ENCODE peak calls at places on chromosomes 6 and 20, in seven cellular contexts. One of them, this sample, is unnamed.

GRCh38 chr6:2596222-2596621 is 154.5 kb downstream of the MYLK4 start:
- DNase-seq in uterus: no peak
- DNase-seq in LNCaP clone FGC: no peak
- DNase-seq in HS-27A: no peak
- DNase-seq in K562: no peak
- DNase-seq in adipocyte: no peak
- DNase-seq in NCI-H1417: peak
- DNase-seq in this sample: no peak

GRCh38 chr6:140052757-140053729 is 678.6 kb upstream of the CITED2 start:
- DNase-seq in LNCaP clone FGC: no peak
- DNase-seq in adipocyte: peak
- DNase-seq in HS-27A: no peak
- DNase-seq in NCI-H1417: no peak
- DNase-seq in K562: peak
- DNase-seq in uterus: no peak
- DNase-seq in this sample: peak

GRCh38 chr20:47070176-47070575 is 175.5 kb downstream of the EYA2 start:
- DNase-seq in uterus: no peak
- DNase-seq in LNCaP clone FGC: no peak
- DNase-seq in adipocyte: peak
- DNase-seq in NCI-H1417: no peak
- DNase-seq in HS-27A: no peak
- DNase-seq in K562: no peak
- DNase-seq in this sample: no peak

GRCh38 chr6:49416195-49416594 is 46.9 kb downstream of the MMUT start:
- DNase-seq in uterus: no peak
- DNase-seq in NCI-H1417: no peak
- DNase-seq in adipocyte: no peak
- DNase-seq in K562: no peak
- DNase-seq in HS-27A: no peak
- DNase-seq in LNCaP clone FGC: no peak
- DNase-seq in this sample: no peak

GRCh38 chr6:64737418-64737817 is 969.6 kb downstream of the EYS start:
- DNase-seq in LNCaP clone FGC: no peak
- DNase-seq in adipocyte: no peak
- DNase-seq in K562: no peak
- DNase-seq in HS-27A: no peak
- DNase-seq in NCI-H1417: no peak
- DNase-seq in uterus: no peak
- DNase-seq in this sample: no peak

GRCh38 chr6:71383891-71384489 is 95.4 kb downstream of the OGFRL1 start:
- DNase-seq in K562: peak
- DNase-seq in uterus: no peak
- DNase-seq in NCI-H1417: peak
- DNase-seq in LNCaP clone FGC: no peak
- DNase-seq in HS-27A: no peak
- DNase-seq in adipocyte: peak
- DNase-seq in this sample: peak

GRCh38 chr20:58209652-58210397 is 18.6 kb downstream of the ANKRD60 start:
- DNase-seq in LNCaP clone FGC: no peak
- DNase-seq in adipocyte: peak
- DNase-seq in HS-27A: peak
- DNase-seq in K562: peak
- DNase-seq in uterus: peak
- DNase-seq in NCI-H1417: peak
- DNase-seq in this sample: peak

GRCh38 chr20:43938932-43939761 is 24.5 kb downstream of the TOX2 start:
- DNase-seq in adipocyte: peak
- DNase-seq in K562: no peak
- DNase-seq in HS-27A: peak
- DNase-seq in LNCaP clone FGC: peak
- DNase-seq in NCI-H1417: no peak
- DNase-seq in uterus: no peak
- DNase-seq in this sample: peak

GRCh38 chr6:12208190-12208589 is 82.0 kb upstream of the EDN1 start:
- DNase-seq in HS-27A: no peak
- DNase-seq in LNCaP clone FGC: no peak
- DNase-seq in K562: no peak
- DNase-seq in NCI-H1417: no peak
- DNase-seq in uterus: no peak
- DNase-seq in adipocyte: no peak
- DNase-seq in this sample: no peak

GRCh38 chr6:101582786-101583185 is 189.3 kb downstream of the GRIK2 start:
- DNase-seq in HS-27A: no peak
- DNase-seq in NCI-H1417: no peak
- DNase-seq in uterus: no peak
- DNase-seq in adipocyte: no peak
- DNase-seq in LNCaP clone FGC: no peak
- DNase-seq in K562: no peak
- DNase-seq in this sample: no peak

GRCh38 chr6:113489946-113490345 is 367.2 kb upstream of the MARCKS start:
- DNase-seq in adipocyte: no peak
- DNase-seq in K562: no peak
- DNase-seq in uterus: no peak
- DNase-seq in NCI-H1417: no peak
- DNase-seq in HS-27A: no peak
- DNase-seq in LNCaP clone FGC: no peak
- DNase-seq in this sample: no peak

GRCh38 chr6:131914967-131915751 is 36.0 kb downstream of the CCN2 start:
- DNase-seq in K562: peak
- DNase-seq in NCI-H1417: peak
- DNase-seq in HS-27A: no peak
- DNase-seq in uterus: peak
- DNase-seq in LNCaP clone FGC: peak
- DNase-seq in adipocyte: peak
- DNase-seq in this sample: peak

GRCh38 chr6:136470044-136470443 is 80.2 kb downstream of the MAP7 start:
- DNase-seq in uterus: no peak
- DNase-seq in adipocyte: no peak
- DNase-seq in LNCaP clone FGC: no peak
- DNase-seq in HS-27A: no peak
- DNase-seq in NCI-H1417: peak
- DNase-seq in K562: no peak
- DNase-seq in this sample: no peak

GRCh38 chr6:170205534-170206316 is 85.2 kb downstream of the DLL1 start:
- DNase-seq in adipocyte: no peak
- DNase-seq in NCI-H1417: no peak
- DNase-seq in K562: no peak
- DNase-seq in HS-27A: no peak
- DNase-seq in LNCaP clone FGC: no peak
- DNase-seq in uterus: no peak
- DNase-seq in this sample: no peak

GRCh38 chr20:460707-461106 is 1.6 kb downstream of the TBC1D20 start:
- DNase-seq in HS-27A: no peak
- DNase-seq in LNCaP clone FGC: no peak
- DNase-seq in adipocyte: peak
- DNase-seq in uterus: no peak
- DNase-seq in K562: no peak
- DNase-seq in NCI-H1417: peak
- DNase-seq in this sample: no peak

GRCh38 chr6:43942616-43943015 is 172.6 kb downstream of the VEGFA start:
- DNase-seq in K562: no peak
- DNase-seq in uterus: no peak
- DNase-seq in HS-27A: no peak
- DNase-seq in LNCaP clone FGC: no peak
- DNase-seq in NCI-H1417: no peak
- DNase-seq in adipocyte: no peak
- DNase-seq in this sample: no peak

GRCh38 chr6:53813801-53814200 is 19.0 kb downstream of the LRRC1 start:
- DNase-seq in NCI-H1417: no peak
- DNase-seq in K562: no peak
- DNase-seq in uterus: no peak
- DNase-seq in LNCaP clone FGC: no peak
- DNase-seq in HS-27A: no peak
- DNase-seq in adipocyte: no peak
- DNase-seq in this sample: no peak

GRCh38 chr6:37600287-37600916 is 97.3 kb downstream of the MDGA1 start:
- DNase-seq in LNCaP clone FGC: no peak
- DNase-seq in NCI-H1417: peak
- DNase-seq in adipocyte: no peak
- DNase-seq in K562: no peak
- DNase-seq in HS-27A: no peak
- DNase-seq in uterus: no peak
- DNase-seq in this sample: no peak

GRCh38 chr6:113668712-113669408 is 188.3 kb upstream of the MARCKS start:
- DNase-seq in uterus: no peak
- DNase-seq in LNCaP clone FGC: peak
- DNase-seq in HS-27A: no peak
- DNase-seq in adipocyte: no peak
- DNase-seq in K562: no peak
- DNase-seq in NCI-H1417: peak
- DNase-seq in this sample: no peak

GRCh38 chr20:37615507-37616425 is 78.1 kb upstream of the CTNNBL1 start:
- DNase-seq in HS-27A: no peak
- DNase-seq in uterus: no peak
- DNase-seq in LNCaP clone FGC: peak
- DNase-seq in K562: peak
- DNase-seq in adipocyte: peak
- DNase-seq in NCI-H1417: peak
- DNase-seq in this sample: peak

GRCh38 chr20:64222273-64222672 is 33.3 kb upstream of the PCMTD2 start:
- DNase-seq in K562: no peak
- DNase-seq in adipocyte: peak
- DNase-seq in LNCaP clone FGC: no peak
- DNase-seq in HS-27A: no peak
- DNase-seq in NCI-H1417: no peak
- DNase-seq in uterus: no peak
- DNase-seq in this sample: peak